ENCODE peak calls at places on chromosomes 6 and 20, in seven cellular contexts. One of them, this sample, is unnamed.

GRCh38 chr6:45432944-45433343 is 55.2 kb upstream of the SUPT3H start:
- DNase-seq in A549: no peak
- DNase-seq in IMR-90: peak; percentile 80
- DNase-seq in HepG2: no peak
- DNase-seq in H1: no peak
- DNase-seq in K562: no peak
- DNase-seq in HCT116: no peak
- DNase-seq in this sample: no peak

GRCh38 chr20:61804896-61805295 is 260.8 kb downstream of the TAF4 start:
- DNase-seq in A549: no peak
- DNase-seq in IMR-90: no peak
- DNase-seq in HepG2: no peak
- DNase-seq in H1: no peak
- DNase-seq in K562: no peak
- DNase-seq in HCT116: no peak
- DNase-seq in this sample: no peak

GRCh38 chr6:167910007-167910406 is 83.3 kb downstream of the AFDN start:
- DNase-seq in A549: no peak
- DNase-seq in IMR-90: no peak
- DNase-seq in HepG2: no peak
- DNase-seq in H1: no peak
- DNase-seq in K562: no peak
- DNase-seq in HCT116: no peak
- DNase-seq in this sample: no peak

GRCh38 chr6:107491791-107492674 is 2.1 kb downstream of the SOBP start:
- DNase-seq in A549: no peak
- DNase-seq in IMR-90: peak; percentile 56
- DNase-seq in HepG2: peak; percentile 24
- DNase-seq in H1: no peak
- DNase-seq in K562: no peak
- DNase-seq in HCT116: no peak
- DNase-seq in this sample: no peak

GRCh38 chr6:164693934-164694333 is 615.5 kb downstream of the C6orf118 start:
- DNase-seq in A549: no peak
- DNase-seq in IMR-90: no peak
- DNase-seq in HepG2: no peak
- DNase-seq in H1: no peak
- DNase-seq in K562: no peak
- DNase-seq in HCT116: no peak
- DNase-seq in this sample: no peak

GRCh38 chr6:80535914-80536565 is 429.6 kb downstream of the BCKDHB start:
- DNase-seq in A549: no peak
- DNase-seq in IMR-90: peak; percentile 79
- DNase-seq in HepG2: no peak
- DNase-seq in H1: no peak
- DNase-seq in K562: no peak
- DNase-seq in HCT116: no peak
- DNase-seq in this sample: no peak

GRCh38 chr6:47655719-47656595 is 42.4 kb upstream of the ADGRF4 start:
- DNase-seq in A549: peak; percentile 33
- DNase-seq in IMR-90: no peak
- DNase-seq in HepG2: no peak
- DNase-seq in H1: no peak
- DNase-seq in K562: peak; percentile 42
- DNase-seq in HCT116: peak; percentile 62
- DNase-seq in this sample: no peak

GRCh38 chr6:134097114-134097707 is 44.8 kb upstream of the SLC2A12 start:
- DNase-seq in A549: peak; percentile 58
- DNase-seq in IMR-90: peak; percentile 75
- DNase-seq in HepG2: peak; percentile 69
- DNase-seq in H1: peak; percentile 71
- DNase-seq in K562: peak; percentile 58
- DNase-seq in HCT116: peak; percentile 67
- DNase-seq in this sample: peak; percentile 3

GRCh38 chr6:76852776-76853175 is 610.5 kb downstream of the HTR1B start:
- DNase-seq in A549: no peak
- DNase-seq in IMR-90: peak; percentile 26
- DNase-seq in HepG2: no peak
- DNase-seq in H1: no peak
- DNase-seq in K562: no peak
- DNase-seq in HCT116: no peak
- DNase-seq in this sample: no peak

GRCh38 chr6:151534576-151534975 is 40.8 kb downstream of the CCDC170 start:
- DNase-seq in A549: no peak
- DNase-seq in IMR-90: peak; percentile 16
- DNase-seq in HepG2: no peak
- DNase-seq in H1: no peak
- DNase-seq in K562: no peak
- DNase-seq in HCT116: no peak
- DNase-seq in this sample: no peak
- TF ChIP-seq CEBPB in A549: no peak
- TF ChIP-seq CEBPB in IMR-90: no peak
- TF ChIP-seq CEBPB in HepG2: no peak
- TF ChIP-seq CEBPB in H1: no peak
- TF ChIP-seq CEBPB in K562: no peak
- TF ChIP-seq CEBPB in HCT116: no peak
- TF ChIP-seq CEBPB in this sample: no peak

DNA sequence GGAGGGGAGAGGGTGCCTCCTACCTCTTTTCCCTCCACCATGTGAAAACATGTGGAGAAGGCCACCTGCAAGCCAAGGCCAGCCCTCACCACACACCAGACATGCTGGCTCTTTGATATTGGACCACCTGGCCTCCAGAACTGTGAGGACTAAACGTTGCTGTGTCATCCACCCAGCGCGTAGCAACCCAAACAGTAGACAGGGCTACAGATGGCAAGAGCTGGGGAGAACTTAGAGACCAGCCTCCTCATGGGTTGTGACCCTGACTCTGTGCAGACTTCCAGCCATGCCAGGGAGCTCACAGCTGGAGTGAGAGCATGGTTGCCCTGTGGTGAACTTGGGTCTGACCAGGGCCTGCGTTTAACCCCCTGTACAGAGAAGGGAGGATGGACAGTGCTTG is 195.9 kb upstream of the CST7 start:
- DNase-seq in A549: no peak
- DNase-seq in IMR-90: no peak
- DNase-seq in HepG2: no peak
- DNase-seq in H1: no peak
- DNase-seq in K562: no peak
- DNase-seq in HCT116: no peak
- DNase-seq in this sample: no peak
- TF ChIP-seq CEBPB in A549: no peak
- TF ChIP-seq CEBPB in IMR-90: no peak
- TF ChIP-seq CEBPB in HepG2: no peak
- TF ChIP-seq CEBPB in H1: no peak
- TF ChIP-seq CEBPB in K562: no peak
- TF ChIP-seq CEBPB in HCT116: no peak
- TF ChIP-seq CEBPB in this sample: no peak

GRCh38 chr20:23290761-23291574 is 59.6 kb upstream of the NXT1 start:
- DNase-seq in A549: no peak
- DNase-seq in IMR-90: no peak
- DNase-seq in HepG2: no peak
- DNase-seq in H1: no peak
- DNase-seq in K562: no peak
- DNase-seq in HCT116: no peak
- DNase-seq in this sample: no peak
- TF ChIP-seq CEBPB in A549: no peak
- TF ChIP-seq CEBPB in IMR-90: no peak
- TF ChIP-seq CEBPB in HepG2: no peak
- TF ChIP-seq CEBPB in H1: no peak
- TF ChIP-seq CEBPB in K562: no peak
- TF ChIP-seq CEBPB in HCT116: no peak
- TF ChIP-seq CEBPB in this sample: no peak

GRCh38 chr20:64196831-64197418 is 32.7 kb downstream of the MYT1 start:
- DNase-seq in A549: no peak
- DNase-seq in IMR-90: no peak
- DNase-seq in HepG2: no peak
- DNase-seq in H1: no peak
- DNase-seq in K562: no peak
- DNase-seq in HCT116: no peak
- DNase-seq in this sample: no peak
- TF ChIP-seq CEBPB in A549: no peak
- TF ChIP-seq CEBPB in IMR-90: no peak
- TF ChIP-seq CEBPB in HepG2: no peak
- TF ChIP-seq CEBPB in H1: no peak
- TF ChIP-seq CEBPB in K562: no peak
- TF ChIP-seq CEBPB in HCT116: no peak
- TF ChIP-seq CEBPB in this sample: no peak

GRCh38 chr6:157314705-157315321 is 8.5 kb downstream of the TMEM242 start:
- DNase-seq in A549: peak; percentile 60
- DNase-seq in IMR-90: peak; percentile 85
- DNase-seq in HepG2: peak; percentile 76
- DNase-seq in H1: no peak
- DNase-seq in K562: peak; percentile 45
- DNase-seq in HCT116: peak; percentile 58
- DNase-seq in this sample: peak; percentile 42
- TF ChIP-seq CEBPB in A549: no peak
- TF ChIP-seq CEBPB in IMR-90: no peak
- TF ChIP-seq CEBPB in HepG2: no peak
- TF ChIP-seq CEBPB in H1: no peak
- TF ChIP-seq CEBPB in K562: no peak
- TF ChIP-seq CEBPB in HCT116: no peak
- TF ChIP-seq CEBPB in this sample: no peak

DNA sequence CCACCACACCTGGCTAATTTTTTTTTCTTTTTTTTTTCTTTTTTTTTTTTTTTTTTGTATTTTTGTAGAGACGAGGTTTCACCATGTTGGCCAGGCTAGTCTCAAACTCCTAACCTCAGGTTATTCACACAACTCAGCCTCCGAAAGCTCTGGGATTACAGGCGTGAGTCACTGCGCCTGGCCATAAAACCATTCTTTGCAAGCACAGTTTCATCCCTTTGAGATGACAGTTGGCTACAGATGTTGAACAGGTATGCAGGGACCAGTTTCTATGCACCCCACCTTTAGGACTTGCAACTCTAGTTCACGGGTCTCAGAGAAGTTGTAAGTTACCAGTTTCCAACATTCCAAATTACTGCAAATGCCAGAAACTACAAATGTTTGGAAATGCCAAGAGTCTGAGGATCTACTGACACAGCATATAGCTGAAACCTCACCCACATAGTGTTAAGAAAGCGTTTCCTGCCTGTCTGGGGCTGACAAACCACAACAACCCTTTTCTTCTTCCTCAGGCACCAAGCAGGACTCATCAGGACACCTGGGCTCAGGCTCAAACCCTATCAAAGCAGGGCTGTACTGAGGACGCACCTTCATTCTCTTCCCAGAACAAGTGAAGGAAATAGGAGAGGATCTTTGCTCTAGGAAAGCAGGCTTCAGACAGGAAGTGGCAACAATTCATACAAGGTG is 22.9 kb downstream of the ARHGAP18 start:
- DNase-seq in A549: no peak
- DNase-seq in IMR-90: peak; percentile 52
- DNase-seq in HepG2: no peak
- DNase-seq in H1: no peak
- DNase-seq in K562: no peak
- DNase-seq in HCT116: no peak
- DNase-seq in this sample: peak; percentile 76
- TF ChIP-seq CEBPB in A549: no peak
- TF ChIP-seq CEBPB in IMR-90: no peak
- TF ChIP-seq CEBPB in HepG2: no peak
- TF ChIP-seq CEBPB in H1: no peak
- TF ChIP-seq CEBPB in K562: no peak
- TF ChIP-seq CEBPB in HCT116: no peak
- TF ChIP-seq CEBPB in this sample: no peak

DNA sequence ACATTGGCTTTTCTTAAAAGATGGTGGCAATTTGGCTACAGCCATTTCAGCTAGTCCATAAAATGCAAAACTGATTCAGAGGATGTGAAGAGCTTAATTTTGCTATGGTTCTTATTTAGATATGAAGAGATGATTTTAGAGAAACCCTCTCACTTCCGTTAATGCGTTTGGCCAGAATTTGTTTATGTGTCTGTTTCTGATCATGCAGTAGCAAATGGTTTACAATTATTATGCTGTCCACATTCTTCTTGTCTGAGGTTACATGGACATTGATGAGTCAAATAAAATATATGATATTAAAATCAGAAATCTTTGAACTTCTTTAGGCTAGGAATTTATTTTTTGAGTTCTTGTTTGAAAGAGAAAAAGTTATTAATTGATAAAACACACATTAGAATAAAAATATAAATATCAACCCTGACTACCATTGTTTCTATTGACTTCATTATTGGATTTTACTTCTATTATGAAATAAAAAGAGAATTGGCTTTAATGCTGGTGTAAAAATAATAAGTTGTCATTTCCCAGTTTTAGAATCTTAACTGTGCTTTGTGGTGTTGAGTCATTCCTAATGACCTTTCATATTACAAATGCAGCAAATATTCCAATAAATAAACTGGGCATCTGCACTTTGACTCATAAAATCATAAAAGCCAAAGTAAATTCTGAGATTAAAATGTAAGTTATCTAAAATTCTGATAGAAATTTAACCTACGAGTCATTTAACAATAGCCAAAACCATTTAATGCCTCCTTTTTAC is 1286.0 kb upstream of the GJE1 start:
- DNase-seq in A549: no peak
- DNase-seq in IMR-90: peak; percentile 72
- DNase-seq in HepG2: no peak
- DNase-seq in H1: no peak
- DNase-seq in K562: no peak
- DNase-seq in HCT116: no peak
- DNase-seq in this sample: no peak
- TF ChIP-seq CEBPB in A549: no peak
- TF ChIP-seq CEBPB in IMR-90: peak; percentile 9
- TF ChIP-seq CEBPB in HepG2: no peak
- TF ChIP-seq CEBPB in H1: no peak
- TF ChIP-seq CEBPB in K562: no peak
- TF ChIP-seq CEBPB in HCT116: no peak
- TF ChIP-seq CEBPB in this sample: no peak

GRCh38 chr6:116446399-116446798 is 14.8 kb upstream of the CALHM6 start:
- DNase-seq in A549: no peak
- DNase-seq in IMR-90: no peak
- DNase-seq in HepG2: no peak
- DNase-seq in H1: no peak
- DNase-seq in K562: no peak
- DNase-seq in HCT116: no peak
- DNase-seq in this sample: no peak

GRCh38 chr6:116444991-116445566 is 16.1 kb upstream of the CALHM6 start:
- DNase-seq in A549: no peak
- DNase-seq in IMR-90: no peak
- DNase-seq in HepG2: no peak
- DNase-seq in H1: no peak
- DNase-seq in K562: no peak
- DNase-seq in HCT116: no peak
- DNase-seq in this sample: no peak

GRCh38 chr6:116443105-116443504 is 18.1 kb upstream of the CALHM6 start:
- DNase-seq in A549: no peak
- DNase-seq in IMR-90: no peak
- DNase-seq in HepG2: no peak
- DNase-seq in H1: no peak
- DNase-seq in K562: no peak
- DNase-seq in HCT116: no peak
- DNase-seq in this sample: no peak

GRCh38 chr6:116444575-116444974 is 16.6 kb upstream of the CALHM6 start:
- DNase-seq in A549: no peak
- DNase-seq in IMR-90: no peak
- DNase-seq in HepG2: no peak
- DNase-seq in H1: no peak
- DNase-seq in K562: no peak
- DNase-seq in HCT116: no peak
- DNase-seq in this sample: no peak

GRCh38 chr6:116444092-116444491 is 17.1 kb upstream of the CALHM6 start:
- DNase-seq in A549: peak; percentile 29
- DNase-seq in IMR-90: peak; percentile 51
- DNase-seq in HepG2: peak; percentile 21
- DNase-seq in H1: no peak
- DNase-seq in K562: peak; percentile 29
- DNase-seq in HCT116: peak; percentile 7
- DNase-seq in this sample: no peak
- TF ChIP-seq CEBPB in A549: no peak
- TF ChIP-seq CEBPB in IMR-90: no peak
- TF ChIP-seq CEBPB in HepG2: no peak
- TF ChIP-seq CEBPB in H1: no peak
- TF ChIP-seq CEBPB in K562: no peak
- TF ChIP-seq CEBPB in HCT116: no peak
- TF ChIP-seq CEBPB in this sample: no peak

This sample was measured in GM12878.